ENCODE peak calls at places on chromosomes 13 and 19, in five cellular contexts. One of them, this sample, is unnamed.
A peak's percentile ranks its signal among the peaks of the same experiment; 100 is the strongest.

GRCh38 chr13:21917046-21918010 is 246.5 kb downstream of the FGF9 start:
- DNase-seq in WTC11: no peak
- DNase-seq in GM12878: no peak
- DNase-seq in H1: no peak
- DNase-seq in HepG2: no peak
- DNase-seq in this sample: no peak

GRCh38 chr13:80307401-80307987 is 33.4 kb downstream of the SPRY2 start:
- DNase-seq in WTC11: no peak
- DNase-seq in GM12878: no peak
- DNase-seq in H1: no peak
- DNase-seq in HepG2: no peak
- DNase-seq in this sample: no peak

GRCh38 chr13:50801087-50801931 is 42.2 kb downstream of the DLEU7 start:
- DNase-seq in WTC11: peak; percentile 65
- DNase-seq in GM12878: peak; percentile 69
- DNase-seq in H1: peak; percentile 77
- DNase-seq in HepG2: peak; percentile 57
- DNase-seq in this sample: peak; percentile 71

GRCh38 chr13:49657241-49657641 is 28.9 kb downstream of the ARL11 start:
- DNase-seq in WTC11: no peak
- DNase-seq in GM12878: no peak
- DNase-seq in H1: no peak
- DNase-seq in HepG2: no peak
- DNase-seq in this sample: no peak

GRCh38 chr19:10861118-10861651 is 10.2 kb upstream of the CARM1 start:
- DNase-seq in WTC11: peak; percentile 78
- DNase-seq in GM12878: no peak
- DNase-seq in H1: peak; percentile 84
- DNase-seq in HepG2: peak; percentile 54
- DNase-seq in this sample: peak; percentile 40

GRCh38 chr13:30924726-30925125 is 7.7 kb upstream of the TEX26 start:
- DNase-seq in WTC11: no peak
- DNase-seq in GM12878: no peak
- DNase-seq in H1: no peak
- DNase-seq in HepG2: no peak
- DNase-seq in this sample: no peak

GRCh38 chr19:4609878-4610511 is 29.3 kb upstream of the TNFAIP8L1 start:
- DNase-seq in WTC11: no peak
- DNase-seq in GM12878: no peak
- DNase-seq in H1: peak; percentile 64
- DNase-seq in HepG2: no peak
- DNase-seq in this sample: peak; percentile 31

GRCh38 chr19:35963514-35963913 is 27.3 kb downstream of the LRFN3 start:
- DNase-seq in WTC11: peak; percentile 78
- DNase-seq in GM12878: no peak
- DNase-seq in H1: peak; percentile 88
- DNase-seq in HepG2: peak; percentile 34
- DNase-seq in this sample: peak; percentile 55

GRCh38 chr19:44747739-44748425 is 626 bp upstream of the BCL3 start:
- DNase-seq in WTC11: no peak
- DNase-seq in GM12878: no peak
- DNase-seq in H1: peak; percentile 59
- DNase-seq in HepG2: peak; percentile 50
- DNase-seq in this sample: no peak

GRCh38 chr19:4951671-4952070 is 17.2 kb upstream of the KDM4B start:
- DNase-seq in WTC11: no peak
- DNase-seq in GM12878: no peak
- DNase-seq in H1: no peak
- DNase-seq in HepG2: no peak
- DNase-seq in this sample: no peak

GRCh38 chr19:7450243-7451223 is 38.3 kb downstream of the PEX11G start:
- DNase-seq in WTC11: no peak
- DNase-seq in GM12878: peak; percentile 49
- DNase-seq in H1: no peak
- DNase-seq in HepG2: peak; percentile 32
- DNase-seq in this sample: no peak
- TF ChIP-seq ATF2 in WTC11: no peak
- TF ChIP-seq ATF2 in GM12878: no peak
- TF ChIP-seq ATF2 in H1: no peak
- TF ChIP-seq ATF2 in HepG2: no peak
- TF ChIP-seq ATF2 in this sample: no peak

GRCh38 chr13:100725472-100725871 is 50.9 kb upstream of the TMTC4 start:
- DNase-seq in WTC11: no peak
- DNase-seq in GM12878: no peak
- DNase-seq in H1: no peak
- DNase-seq in HepG2: no peak
- DNase-seq in this sample: no peak

GRCh38 chr13:100722517-100722916 is 47.9 kb upstream of the TMTC4 start:
- DNase-seq in WTC11: no peak
- DNase-seq in GM12878: no peak
- DNase-seq in H1: no peak
- DNase-seq in HepG2: no peak
- DNase-seq in this sample: no peak

GRCh38 chr13:100724568-100724967 is 50.0 kb upstream of the TMTC4 start:
- DNase-seq in WTC11: no peak
- DNase-seq in GM12878: no peak
- DNase-seq in H1: no peak
- DNase-seq in HepG2: no peak
- DNase-seq in this sample: no peak

GRCh38 chr13:100721885-100722512 is 47.4 kb upstream of the TMTC4 start:
- DNase-seq in WTC11: peak; percentile 76
- DNase-seq in GM12878: no peak
- DNase-seq in H1: peak; percentile 82
- DNase-seq in HepG2: peak; percentile 50
- DNase-seq in this sample: peak; percentile 41
- TF ChIP-seq ATF2 in WTC11: no peak
- TF ChIP-seq ATF2 in GM12878: no peak
- TF ChIP-seq ATF2 in H1: no peak
- TF ChIP-seq ATF2 in HepG2: no peak
- TF ChIP-seq ATF2 in this sample: no peak

GRCh38 chr19:48095637-48096175 is 14.9 kb downstream of the PLA2G4C start:
- DNase-seq in WTC11: no peak
- DNase-seq in GM12878: no peak
- DNase-seq in H1: no peak
- DNase-seq in HepG2: no peak
- DNase-seq in this sample: no peak
- TF ChIP-seq ATF2 in WTC11: no peak
- TF ChIP-seq ATF2 in GM12878: no peak
- TF ChIP-seq ATF2 in H1: no peak
- TF ChIP-seq ATF2 in HepG2: no peak
- TF ChIP-seq ATF2 in this sample: no peak

GRCh38 chr19:6354098-6354674 is 7.1 kb upstream of the CLPP start:
- DNase-seq in WTC11: no peak
- DNase-seq in GM12878: no peak
- DNase-seq in H1: no peak
- DNase-seq in HepG2: no peak
- DNase-seq in this sample: no peak
- TF ChIP-seq ATF2 in WTC11: no peak
- TF ChIP-seq ATF2 in GM12878: no peak
- TF ChIP-seq ATF2 in H1: no peak
- TF ChIP-seq ATF2 in HepG2: no peak
- TF ChIP-seq ATF2 in this sample: no peak

GRCh38 chr13:112961457-112962369 is 7.3 kb upstream of the MCF2L start:
- DNase-seq in WTC11: no peak
- DNase-seq in GM12878: no peak
- DNase-seq in H1: no peak
- DNase-seq in HepG2: no peak
- DNase-seq in this sample: no peak
- TF ChIP-seq ATF2 in WTC11: no peak
- TF ChIP-seq ATF2 in GM12878: no peak
- TF ChIP-seq ATF2 in H1: no peak
- TF ChIP-seq ATF2 in HepG2: no peak
- TF ChIP-seq ATF2 in this sample: no peak

DNA sequence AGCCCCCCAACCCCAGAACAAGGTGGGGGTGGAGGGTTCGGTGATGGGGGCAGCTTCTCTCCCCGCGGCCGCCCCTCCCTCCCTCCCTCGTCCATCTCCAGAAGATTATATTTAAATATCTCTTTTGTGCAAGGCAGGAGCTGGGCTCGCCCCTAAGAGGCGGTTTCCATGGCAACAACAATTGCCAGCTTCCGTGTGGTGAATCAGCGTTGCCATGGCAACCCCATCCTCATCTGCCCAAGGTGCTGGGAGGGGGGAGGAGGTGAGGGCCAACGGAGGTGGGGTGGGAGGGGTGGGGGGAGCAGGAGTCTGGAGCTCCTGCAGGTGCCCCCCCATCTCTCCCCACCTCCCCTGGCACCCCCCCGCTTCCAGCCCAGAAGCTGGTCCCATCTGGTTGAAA is 46.4 kb downstream of the CELF5 start:
- DNase-seq in WTC11: peak; percentile 66
- DNase-seq in GM12878: no peak
- DNase-seq in H1: no peak
- DNase-seq in HepG2: peak; percentile 43
- DNase-seq in this sample: peak; percentile 75
- TF ChIP-seq ATF2 in WTC11: no peak
- TF ChIP-seq ATF2 in GM12878: no peak
- TF ChIP-seq ATF2 in H1: no peak
- TF ChIP-seq ATF2 in HepG2: no peak
- TF ChIP-seq ATF2 in this sample: no peak

This sample was measured in K562.